ENCODE peak calls at places on chromosomes 6 and 20, in five cellular contexts. One of them, this sample, is unnamed.

GRCh38 chr20:818001-818664 is 15.4 kb upstream of the FAM110A start:
- DNase-seq in suprapubic skin: no peak
- DNase-seq in sigmoid colon: no peak
- DNase-seq in K562: no peak
- DNase-seq in stomach: no peak
- DNase-seq in this sample: no peak

GRCh38 chr20:44208770-44209169 is 1.8 kb downstream of the OSER1 start:
- DNase-seq in stomach: no peak
- DNase-seq in K562: peak
- DNase-seq in suprapubic skin: no peak
- DNase-seq in sigmoid colon: no peak
- DNase-seq in this sample: no peak

GRCh38 chr20:53712212-53712977 is 118.8 kb upstream of the ZNF217 start:
- DNase-seq in suprapubic skin: no peak
- DNase-seq in K562: no peak
- DNase-seq in stomach: no peak
- DNase-seq in sigmoid colon: no peak
- DNase-seq in this sample: no peak

GRCh38 chr6:14544689-14545088 is 427.1 kb downstream of the CD83 start:
- DNase-seq in K562: no peak
- DNase-seq in sigmoid colon: no peak
- DNase-seq in stomach: no peak
- DNase-seq in suprapubic skin: no peak
- DNase-seq in this sample: no peak

GRCh38 chr6:107820571-107821261 is 3.4 kb downstream of the SCML4 start:
- DNase-seq in suprapubic skin: no peak
- DNase-seq in stomach: peak
- DNase-seq in sigmoid colon: no peak
- DNase-seq in K562: no peak
- DNase-seq in this sample: no peak

GRCh38 chr6:68572525-68572924 is 62.6 kb upstream of the ADGRB3 start:
- DNase-seq in K562: peak
- DNase-seq in suprapubic skin: no peak
- DNase-seq in stomach: no peak
- DNase-seq in sigmoid colon: no peak
- DNase-seq in this sample: no peak

GRCh38 chr6:53250761-53251672 is 97.7 kb downstream of the ELOVL5 start:
- DNase-seq in sigmoid colon: no peak
- DNase-seq in K562: no peak
- DNase-seq in suprapubic skin: no peak
- DNase-seq in stomach: no peak
- DNase-seq in this sample: no peak

GRCh38 chr6:8552023-8552422 is 116.7 kb upstream of the SLC35B3 start:
- DNase-seq in stomach: no peak
- DNase-seq in K562: no peak
- DNase-seq in suprapubic skin: no peak
- DNase-seq in sigmoid colon: no peak
- DNase-seq in this sample: no peak

GRCh38 chr20:33601861-33602260 is 60.3 kb upstream of the C20orf144 start:
- DNase-seq in K562: no peak
- DNase-seq in suprapubic skin: no peak
- DNase-seq in stomach: no peak
- DNase-seq in sigmoid colon: no peak
- DNase-seq in this sample: no peak

GRCh38 chr6:108609276-108609769 is 48.6 kb downstream of the FOXO3 start:
- DNase-seq in K562: no peak
- DNase-seq in suprapubic skin: no peak
- DNase-seq in stomach: no peak
- DNase-seq in sigmoid colon: no peak
- DNase-seq in this sample: no peak

GRCh38 chr6:129748901-129749748 is 39.1 kb upstream of the ARHGAP18 start:
- DNase-seq in sigmoid colon: no peak
- DNase-seq in suprapubic skin: no peak
- DNase-seq in K562: no peak
- DNase-seq in stomach: no peak
- DNase-seq in this sample: no peak

GRCh38 chr6:128519132-128519930 is 1.1 kb downstream of the PTPRK start:
- DNase-seq in sigmoid colon: peak
- DNase-seq in K562: no peak
- DNase-seq in stomach: peak
- DNase-seq in suprapubic skin: no peak
- DNase-seq in this sample: peak

GRCh38 chr6:139979021-139979721 is 604.7 kb upstream of the CITED2 start:
- DNase-seq in sigmoid colon: no peak
- DNase-seq in stomach: no peak
- DNase-seq in suprapubic skin: no peak
- DNase-seq in K562: no peak
- DNase-seq in this sample: no peak

GRCh38 chr6:72348926-72349325 is 272.9 kb upstream of the KCNQ5 start:
- DNase-seq in stomach: no peak
- DNase-seq in sigmoid colon: no peak
- DNase-seq in suprapubic skin: no peak
- DNase-seq in K562: no peak
- DNase-seq in this sample: no peak

GRCh38 chr6:159720708-159721107 is 6.6 kb upstream of the WTAP start:
- DNase-seq in stomach: no peak
- DNase-seq in suprapubic skin: no peak
- DNase-seq in sigmoid colon: no peak
- DNase-seq in K562: peak
- DNase-seq in this sample: no peak

GRCh38 chr20:47487175-47487917 is 14.3 kb upstream of the NCOA3 start:
- DNase-seq in sigmoid colon: no peak
- DNase-seq in stomach: no peak
- DNase-seq in K562: peak
- DNase-seq in suprapubic skin: no peak
- DNase-seq in this sample: no peak

GRCh38 chr6:81939774-81940165 is 187.3 kb upstream of the TENT5A start:
- DNase-seq in suprapubic skin: no peak
- DNase-seq in stomach: no peak
- DNase-seq in sigmoid colon: no peak
- DNase-seq in K562: no peak
- DNase-seq in this sample: no peak

GRCh38 chr6:13485923-13486557 is 1.4 kb downstream of the GFOD1 start:
- DNase-seq in stomach: no peak
- DNase-seq in sigmoid colon: peak
- DNase-seq in suprapubic skin: no peak
- DNase-seq in K562: peak
- DNase-seq in this sample: peak

GRCh38 chr6:30688569-30688968 is 2.1 kb upstream of the PPP1R18 start:
- DNase-seq in sigmoid colon: no peak
- DNase-seq in suprapubic skin: no peak
- DNase-seq in K562: no peak
- DNase-seq in stomach: no peak
- DNase-seq in this sample: peak

GRCh38 chr6:21754891-21755290 is 161.3 kb downstream of the SOX4 start:
- DNase-seq in stomach: no peak
- DNase-seq in sigmoid colon: no peak
- DNase-seq in K562: no peak
- DNase-seq in suprapubic skin: no peak
- DNase-seq in this sample: no peak

GRCh38 chr6:113529191-113529590 is 328.0 kb upstream of the MARCKS start:
- DNase-seq in K562: no peak
- DNase-seq in sigmoid colon: no peak
- DNase-seq in suprapubic skin: no peak
- DNase-seq in stomach: no peak
- DNase-seq in this sample: no peak

GRCh38 chr6:145600299-145600698 is 135.0 kb downstream of the EPM2A start:
- DNase-seq in stomach: no peak
- DNase-seq in suprapubic skin: no peak
- DNase-seq in K562: no peak
- DNase-seq in sigmoid colon: no peak
- DNase-seq in this sample: no peak

GRCh38 chr6:111428803-111429202 is 54.2 kb downstream of the REV3L start:
- DNase-seq in suprapubic skin: no peak
- DNase-seq in sigmoid colon: no peak
- DNase-seq in K562: no peak
- DNase-seq in stomach: no peak
- DNase-seq in this sample: no peak

GRCh38 chr6:14772188-14772587 is 473.7 kb upstream of the JARID2 start:
- DNase-seq in stomach: no peak
- DNase-seq in K562: no peak
- DNase-seq in suprapubic skin: no peak
- DNase-seq in sigmoid colon: no peak
- DNase-seq in this sample: no peak

GRCh38 chr6:109183109-109183508 is 87.8 kb downstream of the CEP57L1 start:
- DNase-seq in suprapubic skin: no peak
- DNase-seq in sigmoid colon: no peak
- DNase-seq in K562: peak
- DNase-seq in stomach: no peak
- DNase-seq in this sample: no peak

GRCh38 chr6:81896561-81896960 is 144.1 kb upstream of the TENT5A start:
- DNase-seq in stomach: no peak
- DNase-seq in suprapubic skin: no peak
- DNase-seq in sigmoid colon: no peak
- DNase-seq in K562: no peak
- DNase-seq in this sample: no peak

GRCh38 chr20:38033330-38034107 is at the start of the genes RPRD1B and TTI1:
- DNase-seq in suprapubic skin: peak
- DNase-seq in sigmoid colon: peak
- DNase-seq in K562: peak
- DNase-seq in stomach: peak
- DNase-seq in this sample: peak

GRCh38 chr20:54456423-54456822 is 19.0 kb upstream of the DOK5 start:
- DNase-seq in sigmoid colon: no peak
- DNase-seq in K562: no peak
- DNase-seq in stomach: no peak
- DNase-seq in suprapubic skin: no peak
- DNase-seq in this sample: no peak

GRCh38 chr6:34516391-34517324 is 39.5 kb downstream of the SPDEF start:
- DNase-seq in K562: no peak
- DNase-seq in stomach: no peak
- DNase-seq in suprapubic skin: peak
- DNase-seq in sigmoid colon: peak
- DNase-seq in this sample: no peak

GRCh38 chr6:7236312-7237209 is 76.4 kb downstream of the SSR1 start:
- DNase-seq in K562: peak
- DNase-seq in stomach: no peak
- DNase-seq in sigmoid colon: no peak
- DNase-seq in suprapubic skin: no peak
- DNase-seq in this sample: no peak

GRCh38 chr6:7238526-7238899 is 74.5 kb downstream of the SSR1 start:
- DNase-seq in K562: no peak
- DNase-seq in suprapubic skin: no peak
- DNase-seq in sigmoid colon: no peak
- DNase-seq in stomach: no peak
- DNase-seq in this sample: no peak

GRCh38 chr6:7234547-7234946 is 78.5 kb downstream of the SSR1 start:
- DNase-seq in sigmoid colon: peak
- DNase-seq in K562: no peak
- DNase-seq in stomach: no peak
- DNase-seq in suprapubic skin: no peak
- DNase-seq in this sample: no peak

GRCh38 chr6:7237653-7238190 is 75.3 kb downstream of the SSR1 start:
- DNase-seq in sigmoid colon: no peak
- DNase-seq in suprapubic skin: no peak
- DNase-seq in K562: no peak
- DNase-seq in stomach: no peak
- DNase-seq in this sample: no peak

DNA sequence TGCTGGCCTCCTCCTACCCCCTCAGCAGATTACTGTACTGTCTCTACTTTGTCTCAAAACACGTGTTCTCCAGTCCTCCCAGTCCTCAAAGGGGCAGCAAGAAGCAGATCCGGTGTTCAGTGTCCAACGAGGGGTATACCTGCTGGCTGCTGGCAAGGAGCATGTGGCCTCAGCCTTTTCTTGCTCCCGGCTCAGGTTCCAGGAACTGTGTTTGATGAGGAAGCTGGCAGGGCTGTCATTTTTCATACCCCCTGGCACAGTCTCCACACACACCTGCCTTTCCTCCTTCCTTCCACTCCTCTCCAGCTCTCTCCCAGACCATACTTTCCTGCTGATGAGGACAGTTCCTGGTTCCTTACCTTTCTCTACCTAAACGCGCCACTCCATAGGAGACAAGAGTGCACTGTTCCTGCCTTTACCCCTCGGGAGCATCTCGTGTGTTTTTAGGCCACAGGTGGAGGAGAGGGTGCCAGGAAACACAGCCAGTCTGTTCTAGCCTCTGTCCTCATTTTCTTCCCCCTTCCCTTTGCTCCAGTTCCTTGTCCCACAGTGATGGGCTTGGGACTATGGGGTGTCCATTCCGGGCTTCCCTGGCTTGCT is 77.2 kb downstream of the SSR1 start:
- DNase-seq in sigmoid colon: no peak
- DNase-seq in stomach: peak
- DNase-seq in K562: no peak
- DNase-seq in suprapubic skin: no peak
- DNase-seq in this sample: no peak
- TF ChIP-seq POLR2A in sigmoid colon: no peak
- TF ChIP-seq POLR2A in stomach: no peak
- TF ChIP-seq POLR2A in K562: no peak
- TF ChIP-seq POLR2A in suprapubic skin: no peak
- TF ChIP-seq POLR2A in this sample: no peak

GRCh38 chr20:35284267-35284991 is at the start of gene EIF6:
- DNase-seq in K562: peak
- DNase-seq in suprapubic skin: peak
- DNase-seq in stomach: peak
- DNase-seq in sigmoid colon: peak
- DNase-seq in this sample: peak
- TF ChIP-seq POLR2A in K562: peak
- TF ChIP-seq POLR2A in suprapubic skin: no peak
- TF ChIP-seq POLR2A in stomach: no peak
- TF ChIP-seq POLR2A in sigmoid colon: no peak
- TF ChIP-seq POLR2A in this sample: no peak

GRCh38 chr6:26198626-26199056 is 111.4 kb downstream of the HFE start:
- DNase-seq in stomach: no peak
- DNase-seq in suprapubic skin: no peak
- DNase-seq in sigmoid colon: no peak
- DNase-seq in K562: no peak
- DNase-seq in this sample: no peak
- TF ChIP-seq POLR2A in stomach: no peak
- TF ChIP-seq POLR2A in suprapubic skin: no peak
- TF ChIP-seq POLR2A in sigmoid colon: no peak
- TF ChIP-seq POLR2A in K562: no peak
- TF ChIP-seq POLR2A in this sample: no peak

DNA sequence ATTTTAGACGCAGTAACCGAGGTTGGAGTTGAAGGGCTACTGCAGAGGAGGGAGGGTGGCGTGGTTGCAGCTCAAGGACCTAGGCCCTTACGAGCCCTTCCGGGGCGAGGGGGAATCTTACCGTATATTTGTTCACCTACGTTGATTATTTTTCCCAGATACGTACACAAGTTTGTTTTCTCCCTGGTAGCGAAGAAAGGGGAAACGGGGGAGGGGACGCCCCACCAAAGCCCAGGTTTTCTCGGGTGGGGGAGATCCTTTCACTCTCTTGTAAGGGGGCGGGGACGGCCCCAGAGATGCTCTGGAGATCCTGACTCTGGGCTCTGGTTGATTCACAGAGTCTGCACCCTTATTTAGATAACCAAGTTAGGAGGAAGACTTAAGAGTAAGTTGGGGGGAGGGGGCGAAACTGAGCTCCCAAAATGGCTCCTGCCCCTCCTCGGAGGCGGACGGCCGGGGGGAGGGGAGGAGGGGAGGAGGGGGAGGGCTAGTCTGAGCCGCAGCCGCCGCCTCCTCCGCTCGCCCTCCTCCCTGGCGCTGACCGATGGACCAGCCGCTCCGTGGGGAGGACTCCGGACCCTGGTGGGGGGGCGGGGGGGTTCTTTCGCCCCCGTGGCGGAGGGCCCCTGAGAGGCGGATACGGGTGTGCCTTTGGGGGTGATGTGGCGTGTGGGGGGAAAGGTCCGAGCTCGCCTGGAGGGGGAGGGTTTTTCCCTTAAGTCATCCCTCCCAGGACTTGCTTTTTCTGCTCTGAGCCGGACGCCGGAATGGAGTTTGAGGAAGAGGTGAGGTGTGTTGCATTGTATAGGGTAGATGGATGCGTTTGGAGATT is 2.2 kb downstream of the BRD2 start:
- DNase-seq in stomach: peak
- DNase-seq in K562: peak
- DNase-seq in sigmoid colon: peak
- DNase-seq in suprapubic skin: peak
- DNase-seq in this sample: peak
- TF ChIP-seq POLR2A in stomach: no peak
- TF ChIP-seq POLR2A in K562: no peak
- TF ChIP-seq POLR2A in sigmoid colon: peak
- TF ChIP-seq POLR2A in suprapubic skin: no peak
- TF ChIP-seq POLR2A in this sample: no peak

This sample was measured in ovary.